ENCODE peak calls at places on chromosomes 16 and 17, in four cellular contexts. K is pancreas, B is heart left ventricle, C is left ventricle myocardium inferior. S is an unnamed sample. For H3K36me3, the result is how much of the 10 kb centered on the place peaks cover.

GRCh38 chr16:70746040-70746707 is 54.8 kb downstream of the VAC14 start:
- DNase-seq in K (peak), B (no peak), C (peak), S (peak)

GRCh38 chr16:74570412-74571301 is 36.3 kb downstream of the GLG1 start:
- DNase-seq in K (no peak), B (no peak), C (no peak), S (no peak)

GRCh38 chr16:71340406-71340805 is 18.1 kb upstream of the CALB2 start:
- DNase-seq in K (no peak), B (no peak), C (no peak), S (no peak)

GRCh38 chr17:79008666-79009387 is 737 bp downstream of the CANT1 start:
- DNase-seq in K (no peak), B (no peak), C (no peak), S (peak)

GRCh38 chr16:79429276-79430128 is 171.0 kb downstream of the MAF start:
- DNase-seq in K (no peak), B (no peak), C (no peak), S (no peak)

GRCh38 chr17:76988796-76989195 is 120.6 kb downstream of the MGAT5B start:
- DNase-seq in K (no peak), B (no peak), C (no peak), S (no peak)

GRCh38 chr16:58264961-58265479 is 29.8 kb downstream of the PRSS54 start:
- DNase-seq in K (no peak), B (no peak), C (no peak), S (no peak)

GRCh38 chr16:10180042-10180770 is 2.0 kb downstream of the GRIN2A start:
- DNase-seq in K (no peak), B (no peak), C (no peak), S (no peak)

GRCh38 chr17:45873728-45874127 is 20.6 kb upstream of the MAPT start:
- DNase-seq in K (no peak), B (no peak), C (no peak), S (no peak)

GRCh38 chr17:56898874-56899273 is 15.0 kb downstream of the TRIM25 start:
- DNase-seq in K (no peak), B (no peak), C (no peak), S (peak)

GRCh38 chr17:56899403-56899802 is 14.4 kb downstream of the TRIM25 start:
- DNase-seq in K (no peak), B (no peak), C (no peak), S (peak)

GRCh38 chr17:56896968-56897359 is 16.9 kb downstream of the TRIM25 start:
- DNase-seq in K (no peak), B (no peak), C (no peak), S (peak)

GRCh38 chr17:56896217-56896967 is 17.5 kb downstream of the TRIM25 start:
- DNase-seq in K (no peak), B (no peak), C (no peak), S (no peak)

GRCh38 chr17:56897646-56898424 is 16.0 kb downstream of the TRIM25 start:
- DNase-seq in K (no peak), B (no peak), C (no peak), S (peak)
- H3K36me3 ChIP-seq in K (under half), B (half or more), C (half or more), S (under half)

GRCh38 chr16:2388875-2389433 is 40.3 kb upstream of the CCNF start:
- DNase-seq in K (peak), B (no peak), C (no peak), S (no peak)

GRCh38 chr16:2385441-2385840 is 43.8 kb upstream of the CCNF start:
- DNase-seq in K (no peak), B (no peak), C (no peak), S (no peak)

GRCh38 chr16:2388139-2388874 is 40.9 kb upstream of the CCNF start:
- DNase-seq in K (peak), B (no peak), C (no peak), S (no peak)

GRCh38 chr16:2386990-2387389 is 42.3 kb upstream of the CCNF start:
- DNase-seq in K (no peak), B (no peak), C (no peak), S (no peak)
- TF ChIP-seq CTCF in K (no peak), B (no peak), C (no peak), S (no peak)

DNA sequence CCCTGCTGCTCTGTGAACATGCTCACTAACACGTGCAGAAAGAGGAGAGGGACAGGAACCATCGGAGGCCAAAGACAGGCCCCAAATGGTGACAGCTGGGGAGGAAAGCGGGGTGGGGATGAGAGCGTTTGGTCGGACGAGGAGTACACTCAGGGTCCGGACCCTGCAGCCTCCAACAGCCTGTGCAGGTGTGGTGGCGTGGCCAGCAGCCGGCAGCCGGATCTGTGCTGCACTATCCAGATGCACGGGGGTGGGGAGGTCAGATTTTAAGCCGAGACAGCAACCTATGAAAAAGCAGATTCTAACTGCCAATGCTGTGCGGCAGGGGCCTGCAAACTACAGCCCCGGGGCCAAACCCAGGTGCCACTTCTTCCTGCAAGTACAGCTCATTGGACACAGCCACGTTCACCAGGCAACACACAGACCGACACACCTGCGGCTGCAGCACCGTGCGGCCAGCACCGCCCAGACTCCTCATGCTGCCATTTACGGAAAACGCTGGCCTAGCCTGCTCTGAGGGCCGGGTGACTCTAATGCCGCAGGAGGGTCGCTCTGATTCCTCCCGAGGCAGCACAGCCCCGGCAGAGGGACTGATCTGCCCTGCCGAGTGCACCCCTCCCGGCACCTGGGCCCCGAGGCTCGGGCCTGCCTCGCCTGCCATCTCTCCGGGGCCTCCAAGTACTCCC is 21.2 kb downstream of the SLC16A3 start:
- DNase-seq in K (no peak), B (peak), C (no peak), S (no peak)
- H3K36me3 ChIP-seq in K (half or more), B (half or more), C (half or more), S (half or more)

GRCh38 chr17:39671651-39672521 is 3.6 kb downstream of the PNMT start:
- DNase-seq in K (peak), B (peak), C (peak), S (no peak)
- TF ChIP-seq CTCF in K (peak), B (peak), C (peak), S (peak)

GRCh38 chr17:81691608-81692007 is 7.8 kb downstream of the HGS start:
- DNase-seq in K (no peak), B (no peak), C (no peak), S (no peak)
- H3K36me3 ChIP-seq in K (under half), B (half or more), C (half or more), S (half or more)

DNA sequence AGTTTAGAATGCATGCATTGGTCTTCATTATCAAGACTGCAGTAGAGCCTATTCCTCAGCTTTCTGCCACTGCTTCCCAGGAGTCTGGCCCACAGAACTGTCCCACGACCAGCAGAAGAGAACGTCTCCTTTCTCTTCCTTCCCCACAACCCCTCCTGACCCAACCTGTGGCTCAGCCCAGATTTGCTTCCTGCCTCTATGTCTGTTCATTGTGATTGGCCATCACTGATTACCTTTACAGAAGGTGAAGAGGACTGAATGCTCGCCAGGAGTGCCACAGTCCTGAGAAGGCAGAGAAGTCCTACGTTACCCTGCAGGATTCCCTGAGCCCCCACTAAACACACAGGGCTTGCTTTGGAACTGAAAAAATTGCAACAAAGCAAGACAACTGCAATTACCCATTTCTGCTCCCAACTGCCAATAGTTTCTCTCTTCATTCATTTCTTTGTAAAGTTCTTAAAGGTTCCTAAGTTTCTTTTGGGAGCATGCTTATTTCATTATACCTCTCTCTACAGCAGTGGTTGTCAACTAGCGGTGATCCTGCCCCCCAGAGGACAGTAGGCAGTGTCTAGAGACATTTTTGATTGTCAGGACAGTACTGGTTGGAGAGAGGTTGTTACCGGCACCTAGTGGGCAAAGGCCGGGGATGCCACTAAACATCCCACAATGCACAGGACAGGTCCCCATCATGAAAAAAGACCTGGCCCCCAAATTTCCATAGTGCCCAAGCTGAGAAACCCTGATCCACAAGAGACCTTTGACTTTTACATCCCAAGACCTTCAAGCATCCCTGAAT is 4.5 kb upstream of the NAT9 start:
- DNase-seq in K (no peak), B (no peak), C (no peak), S (no peak)
- TF ChIP-seq CTCF in K (no peak), B (peak), C (peak), S (no peak)

GRCh38 chr17:7221281-7222092 is 1.7 kb downstream of the ACADVL start:
- DNase-seq in K (no peak), B (no peak), C (no peak), S (no peak)
- H3K36me3 ChIP-seq in K (under half), B (half or more), C (half or more), S (under half)

DNA sequence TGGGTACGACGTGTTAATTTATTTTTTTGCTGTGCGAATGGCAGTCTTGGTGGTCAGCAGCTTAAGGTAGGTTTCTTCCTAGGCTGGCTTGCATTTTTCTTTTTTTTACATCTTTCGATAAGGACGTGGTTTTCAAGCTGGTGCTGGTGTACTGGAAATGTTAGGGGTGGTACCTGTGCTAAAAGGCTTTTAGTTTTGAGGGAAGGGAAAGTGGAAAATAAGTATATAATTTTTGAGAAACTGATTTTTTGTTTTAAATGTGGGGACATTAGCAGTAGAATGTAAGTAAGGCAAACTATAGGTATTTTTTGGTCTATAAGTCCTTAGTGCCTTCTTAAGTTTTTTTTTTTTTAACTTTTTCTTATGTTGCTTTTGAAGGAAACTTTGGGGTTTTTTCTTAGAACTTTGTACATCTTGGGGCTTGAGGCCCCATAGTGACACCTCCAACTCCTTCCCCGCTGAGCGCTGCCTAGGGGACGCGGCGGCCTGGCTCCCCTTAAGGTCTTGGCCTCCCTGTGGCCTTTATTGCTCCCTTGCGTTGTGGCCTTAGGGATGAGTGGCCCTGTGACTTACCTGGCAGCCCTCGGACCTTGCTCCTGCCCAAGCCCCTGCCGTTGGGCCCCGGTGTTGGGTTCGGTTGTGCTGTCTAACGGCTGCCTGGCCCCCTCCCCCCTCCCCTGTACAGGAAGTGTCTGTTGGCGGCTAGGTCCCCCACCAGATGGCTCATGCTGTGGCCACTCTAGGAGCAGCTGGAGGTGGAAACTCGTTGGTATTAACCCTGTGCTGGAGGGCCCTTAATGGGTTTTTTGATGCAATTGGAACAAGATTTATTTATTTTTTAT is 88.0 kb upstream of the RPRML start:
- DNase-seq in K (peak), B (peak), C (peak), S (peak)
- TF ChIP-seq CTCF in K (no peak), B (no peak), C (peak), S (peak)

S was measured in tibial artery.